ENCODE peak calls at places on chromosome 17, in six cellular contexts. C, P, A, E, K and F are unnamed samples.

GRCh38 chr17:17935321-17936271 is 36.6 kb downstream of the TOM1L2 start:
- DNase-seq in A (peak; percentile 93), P (peak; percentile 93), C (peak; percentile 54), K (peak; percentile 59), E (peak; percentile 34), F (peak; percentile 84)

GRCh38 chr17:77019955-77020379 is 120.8 kb upstream of the SEC14L1 start:
- DNase-seq in A (no peak), K (no peak), C (no peak), E (no peak), P (peak; percentile 27), F (no peak)

GRCh38 chr17:19418312-19418992 is 7.4 kb downstream of the RNF112 start:
- DNase-seq in K (no peak), A (peak; percentile 64), P (no peak), C (peak; percentile 25), E (no peak), F (peak; percentile 23)

GRCh38 chr17:8285270-8286181 is 2.9 kb upstream of the RANGRF start:
- DNase-seq in K (no peak), P (no peak), C (no peak), E (no peak), A (no peak), F (no peak)

GRCh38 chr17:39576187-39576586 is 31.5 kb downstream of the NEUROD2 start:
- DNase-seq in A (peak; percentile 5), K (no peak), E (peak; percentile 80), C (no peak), P (no peak), F (no peak)

GRCh38 chr17:9074106-9074505 is 52.8 kb downstream of the NTN1 start:
- DNase-seq in P (no peak), C (no peak), K (no peak), E (no peak), A (no peak), F (no peak)

GRCh38 chr17:78387982-78388941 is 9.8 kb downstream of the PGS1 start:
- DNase-seq in E (no peak), C (peak; percentile 21), A (peak; percentile 22), P (peak; percentile 61), K (no peak), F (no peak)

GRCh38 chr17:81844887-81845286 is 10.0 kb upstream of the PPP1R27 start:
- DNase-seq in A (no peak), E (no peak), C (no peak), P (no peak), K (no peak), F (no peak)

GRCh38 chr17:49157784-49158183 is 25.2 kb downstream of the B4GALNT2 start:
- DNase-seq in E (peak; percentile 81), K (no peak), A (no peak), C (no peak), P (no peak), F (no peak)

GRCh38 chr17:38761612-38762011 is 9.1 kb downstream of the PSMB3 start:
- DNase-seq in P (peak; percentile 19), K (no peak), C (peak; percentile 27), E (peak; percentile 76), A (peak; percentile 35), F (no peak)

GRCh38 chr17:77924757-77925336 is 33.7 kb upstream of the TNRC6C start:
- DNase-seq in A (no peak), E (no peak), P (peak; percentile 81), K (no peak), C (peak; percentile 5), F (no peak)

GRCh38 chr17:53822764-53823163 is at the start of gene KIF2B:
- DNase-seq in C (no peak), E (no peak), K (no peak), A (no peak), P (no peak), F (no peak)

GRCh38 chr17:62070900-62071299 is 5.8 kb upstream of the MED13 start:
- DNase-seq in P (no peak), E (no peak), A (no peak), K (no peak), C (no peak), F (no peak)

GRCh38 chr17:81508639-81509047 is 4.0 kb downstream of the ACTG1 start:
- DNase-seq in K (no peak), P (peak; percentile 60), C (no peak), A (no peak), E (no peak), F (no peak)

GRCh38 chr17:7824021-7824924 is 9.7 kb upstream of the KDM6B start:
- DNase-seq in K (no peak), P (no peak), C (no peak), A (no peak), E (no peak), F (no peak)

GRCh38 chr17:77125432-77125901 is 15.3 kb upstream of the SEC14L1 start:
- DNase-seq in A (peak; percentile 92), E (peak; percentile 97), C (no peak), P (peak; percentile 38), K (peak; percentile 71), F (peak; percentile 61)

GRCh38 chr17:41769346-41769862 is 17.1 kb downstream of the JUP start:
- DNase-seq in E (no peak), A (no peak), P (no peak), C (no peak), K (no peak), F (no peak)

GRCh38 chr17:14118951-14119350 is 49.6 kb downstream of the COX10 start:
- DNase-seq in A (no peak), P (no peak), K (no peak), E (no peak), C (no peak), F (no peak)

GRCh38 chr17:39601758-39602532 is 5.8 kb downstream of the NEUROD2 start:
- DNase-seq in C (no peak), E (no peak), A (no peak), K (no peak), P (no peak), F (no peak)

GRCh38 chr17:76492989-76493501 is 8.2 kb downstream of the RHBDF2 start:
- DNase-seq in E (no peak), P (peak; percentile 91), C (peak; percentile 56), A (peak; percentile 72), K (peak; percentile 68), F (peak; percentile 57)

GRCh38 chr17:79843917-79844815 is 4.9 kb upstream of the CBX4 start:
- DNase-seq in P (peak; percentile 68), E (peak; percentile 73), C (peak; percentile 60), A (peak; percentile 30), K (no peak), F (no peak)

GRCh38 chr17:30472238-30472890 is 4.8 kb upstream of the GOSR1 start:
- DNase-seq in E (no peak), A (no peak), P (no peak), K (no peak), C (no peak), F (no peak)

GRCh38 chr17:40561294-40561870 is 3.9 kb downstream of the CCR7 start:
- DNase-seq in K (no peak), P (no peak), C (no peak), E (no peak), A (no peak), F (no peak)

GRCh38 chr17:82936768-82937171 is 96.9 kb upstream of the ZNF750 start:
- DNase-seq in A (no peak), E (no peak), P (no peak), C (no peak), K (no peak), F (no peak)

GRCh38 chr17:79647456-79647915 is 36.6 kb upstream of the RBFOX3 start:
- DNase-seq in E (no peak), A (no peak), P (no peak), K (no peak), C (no peak), F (no peak)

DNA sequence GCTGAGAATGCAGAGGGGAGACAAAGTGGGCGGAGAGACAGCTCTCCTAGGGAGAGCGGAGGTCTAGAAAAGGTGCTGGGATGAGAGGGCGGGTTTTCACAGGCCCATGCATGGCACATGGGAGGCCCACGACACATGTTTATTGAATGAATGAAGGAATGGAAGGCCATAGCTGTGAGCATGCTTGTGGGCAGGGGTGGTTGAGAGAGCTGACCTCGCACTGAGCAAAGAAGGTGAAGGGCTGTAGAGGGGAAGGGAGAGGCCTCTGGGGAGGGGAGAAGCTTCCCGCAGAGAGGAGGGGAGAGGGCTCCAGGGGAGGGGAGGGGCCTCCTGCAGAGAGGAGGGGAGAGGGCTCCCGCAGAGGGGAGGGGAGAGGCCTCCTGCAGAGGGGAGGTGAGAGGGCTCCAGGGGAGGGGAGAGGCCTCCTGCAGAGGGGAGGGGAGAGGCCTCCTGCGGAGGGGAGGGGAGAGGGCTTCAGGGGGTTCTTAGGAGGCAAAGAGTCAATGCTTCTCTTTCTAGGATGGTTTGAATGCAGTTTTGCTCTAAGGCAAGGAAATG is 27.3 kb downstream of the SDK2 start:
- DNase-seq in E (no peak), A (no peak), C (no peak), P (no peak), K (no peak), F (no peak)
- TF ChIP-seq CTCF in E (no peak), A (no peak), C (no peak), P (no peak), K (no peak), F (no peak)

GRCh38 chr17:50908860-50909764 is 43.0 kb upstream of the TOB1 start:
- DNase-seq in E (no peak), P (no peak), K (no peak), A (no peak), C (no peak), F (no peak)
- TF ChIP-seq CTCF in E (no peak), P (no peak), K (no peak), A (peak; percentile 10), C (no peak), F (no peak)

GRCh38 chr17:688100-688989 is 26.3 kb downstream of the VPS53 start:
- DNase-seq in K (no peak), P (peak; percentile 48), A (no peak), E (no peak), C (peak; percentile 63), F (no peak)
- TF ChIP-seq CTCF in K (peak; percentile 30), P (peak; percentile 29), A (peak; percentile 52), E (peak; percentile 21), C (no peak), F (peak; percentile 35)

GRCh38 chr17:28896884-28897768 is at the start of gene FLOT2:
- DNase-seq in A (peak; percentile 19), P (peak; percentile 52), K (no peak), E (peak; percentile 55), C (peak; percentile 69), F (no peak)
- TF ChIP-seq CTCF in A (peak; percentile 66), P (peak; percentile 29), K (peak; percentile 37), E (peak; percentile 38), C (no peak), F (peak; percentile 31)

DNA sequence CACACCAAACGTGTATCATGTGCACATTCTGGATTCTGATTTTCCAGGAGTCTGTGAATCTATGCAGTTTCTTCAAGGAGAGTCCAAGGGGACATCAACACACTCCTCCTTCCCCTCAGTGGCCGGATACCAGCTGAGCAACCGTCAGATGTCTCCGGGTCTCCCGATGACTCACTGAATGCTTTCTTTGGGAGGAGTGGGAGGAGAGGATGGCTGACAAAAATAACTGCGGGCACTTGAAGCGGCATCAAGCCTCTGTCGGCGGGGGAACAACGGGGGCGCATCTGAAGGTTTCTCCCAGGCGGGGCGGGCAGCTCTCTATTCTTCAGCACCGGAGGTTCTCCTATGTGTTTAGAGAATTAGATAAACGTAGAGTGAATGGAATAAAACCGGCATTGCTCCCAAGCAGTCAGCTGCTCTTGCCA is 24.6 kb upstream of the LRRC75A start:
- DNase-seq in P (peak; percentile 53), E (peak; percentile 63), C (no peak), A (peak; percentile 40), K (peak; percentile 29), F (no peak)
- TF ChIP-seq CTCF in P (no peak), E (no peak), C (no peak), A (no peak), K (no peak), F (no peak)

GRCh38 chr17:57050303-57050702 is 34.7 kb upstream of the AKAP1 start:
- DNase-seq in K (no peak), A (no peak), C (no peak), E (no peak), P (no peak), F (no peak)
- TF ChIP-seq CTCF in K (no peak), A (no peak), C (no peak), E (no peak), P (no peak), F (no peak)